ENCODE peak calls at places on chromosome 10, in nine cellular contexts. I, M, Y, N, F, G, O, P and E are unnamed samples.

GRCh38 chr10:31953080-31953479 is 24.4 kb upstream of the ARHGAP12 start:
- DNase-seq in I (no peak), M (no peak), Y (no peak), N (no peak), F (no peak), G (no peak), O (no peak), P (no peak), E (no peak)

GRCh38 chr10:3783313-3783689 is 1.7 kb downstream of the KLF6 start:
- DNase-seq in I (no peak), M (peak), Y (no peak), N (peak), F (peak), G (peak), O (peak), P (peak), E (peak)

GRCh38 chr10:102629661-102630614 is 14.3 kb upstream of the TRIM8 start:
- DNase-seq in I (peak), M (no peak), Y (no peak), N (no peak), F (peak), G (no peak), O (peak), P (no peak), E (peak)

GRCh38 chr10:77463967-77464745 is 173.5 kb downstream of the KCNMA1 start:
- DNase-seq in I (no peak), M (no peak), Y (no peak), N (no peak), F (no peak), G (no peak), O (peak), P (no peak), E (peak)

GRCh38 chr10:27388761-27389399 is 115.2 kb upstream of the RAB18 start:
- DNase-seq in I (no peak), M (no peak), Y (no peak), N (no peak), F (no peak), G (no peak), O (peak), P (no peak), E (peak)

GRCh38 chr10:24451325-24451820 is 242.4 kb downstream of the KIAA1217 start:
- DNase-seq in I (no peak), M (no peak), Y (no peak), N (no peak), F (no peak), G (no peak), O (no peak), P (no peak), E (no peak)

GRCh38 chr10:121484401-121484800 is 113.8 kb downstream of the FGFR2 start:
- DNase-seq in I (no peak), M (no peak), Y (no peak), N (no peak), F (no peak), G (no peak), O (no peak), P (no peak), E (no peak)

GRCh38 chr10:121926669-121927360 is 1.0 kb downstream of the ATE1 start:
- DNase-seq in I (peak), M (no peak), Y (no peak), N (no peak), F (no peak), G (no peak), O (no peak), P (no peak), E (peak)

GRCh38 chr10:133140417-133141143 is 19.4 kb upstream of the KNDC1 start:
- DNase-seq in I (no peak), M (no peak), Y (no peak), N (peak), F (peak), G (no peak), O (no peak), P (no peak), E (no peak)

GRCh38 chr10:119030421-119031250 is 1.1 kb downstream of the NANOS1 start:
- DNase-seq in I (peak), M (peak), Y (no peak), N (peak), F (no peak), G (peak), O (peak), P (peak), E (peak)

GRCh38 chr10:119025336-119025735 is 4.2 kb upstream of the NANOS1 start:
- DNase-seq in I (no peak), M (peak), Y (no peak), N (peak), F (peak), G (no peak), O (peak), P (peak), E (peak)

GRCh38 chr10:78981970-78982281 is 86.8 kb upstream of the ZMIZ1 start:
- DNase-seq in I (no peak), M (no peak), Y (no peak), N (no peak), F (no peak), G (no peak), O (no peak), P (no peak), E (no peak)

GRCh38 chr10:88949051-88949450 is 3.5 kb downstream of the ACTA2 start:
- DNase-seq in I (no peak), M (no peak), Y (no peak), N (no peak), F (no peak), G (no peak), O (no peak), P (no peak), E (no peak)
- H3K4me3 ChIP-seq in I (no peak), M (peak), Y (no peak), N (no peak), F (peak), G (no peak), O (no peak), P (peak), E (no peak)

DNA sequence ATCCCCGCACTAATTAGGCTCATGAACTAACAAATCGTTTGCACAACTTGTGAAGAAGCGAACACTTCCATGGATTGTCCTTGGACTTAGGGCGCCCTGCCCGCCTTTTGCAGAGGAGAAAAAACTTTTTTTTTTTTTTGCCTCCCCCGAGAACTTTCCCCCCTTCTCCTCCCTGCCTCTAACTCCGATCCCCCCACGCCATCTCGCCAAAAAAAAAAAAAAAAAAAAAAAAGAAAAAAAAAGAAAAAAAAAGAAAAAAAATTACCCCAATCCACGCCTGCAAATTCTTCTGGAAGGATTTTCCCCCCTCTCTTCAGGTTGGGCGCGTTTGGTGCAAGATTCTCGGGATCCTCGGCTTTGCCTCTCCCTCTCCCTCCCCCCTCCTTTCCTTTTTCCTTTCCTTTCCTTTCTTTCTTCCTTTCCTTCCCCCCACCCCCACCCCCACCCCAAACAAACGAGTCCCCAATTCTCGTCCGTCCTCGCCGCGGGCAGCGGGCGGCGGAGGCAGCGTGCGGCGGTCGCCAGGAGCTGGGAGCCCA is at the start of gene EMX2:
- DNase-seq in I (no peak), M (no peak), Y (no peak), N (no peak), F (no peak), G (no peak), O (no peak), P (no peak), E (no peak)
- H3K4me3 ChIP-seq in I (no peak), M (peak), Y (peak), N (peak), F (peak), G (no peak), O (peak), P (peak), E (no peak)

DNA sequence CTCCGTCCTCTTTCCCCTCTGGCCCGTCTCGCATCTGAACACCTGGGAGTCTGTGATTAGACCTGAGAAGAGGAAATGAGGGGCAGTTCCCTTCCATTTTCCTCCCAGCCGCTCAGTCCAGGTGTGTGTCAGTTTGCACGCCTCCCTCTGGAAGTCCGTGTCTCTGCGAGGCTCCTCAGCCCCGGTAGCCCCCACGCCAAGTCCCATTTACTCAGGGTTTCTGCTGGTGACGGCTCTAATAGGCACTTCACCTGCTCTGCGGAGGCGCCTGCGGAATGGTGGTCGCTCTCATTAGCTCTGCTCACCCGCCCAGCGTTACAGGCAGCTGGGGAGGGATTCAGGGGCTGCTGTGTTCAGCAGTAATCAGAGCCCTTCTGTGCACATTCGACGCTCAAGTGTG is 179.9 kb downstream of the MGMT start:
- DNase-seq in I (no peak), M (no peak), Y (no peak), N (no peak), F (no peak), G (no peak), O (no peak), P (no peak), E (no peak)
- H3K4me3 ChIP-seq in I (no peak), M (no peak), Y (no peak), N (no peak), F (no peak), G (no peak), O (no peak), P (no peak), E (no peak)

DNA sequence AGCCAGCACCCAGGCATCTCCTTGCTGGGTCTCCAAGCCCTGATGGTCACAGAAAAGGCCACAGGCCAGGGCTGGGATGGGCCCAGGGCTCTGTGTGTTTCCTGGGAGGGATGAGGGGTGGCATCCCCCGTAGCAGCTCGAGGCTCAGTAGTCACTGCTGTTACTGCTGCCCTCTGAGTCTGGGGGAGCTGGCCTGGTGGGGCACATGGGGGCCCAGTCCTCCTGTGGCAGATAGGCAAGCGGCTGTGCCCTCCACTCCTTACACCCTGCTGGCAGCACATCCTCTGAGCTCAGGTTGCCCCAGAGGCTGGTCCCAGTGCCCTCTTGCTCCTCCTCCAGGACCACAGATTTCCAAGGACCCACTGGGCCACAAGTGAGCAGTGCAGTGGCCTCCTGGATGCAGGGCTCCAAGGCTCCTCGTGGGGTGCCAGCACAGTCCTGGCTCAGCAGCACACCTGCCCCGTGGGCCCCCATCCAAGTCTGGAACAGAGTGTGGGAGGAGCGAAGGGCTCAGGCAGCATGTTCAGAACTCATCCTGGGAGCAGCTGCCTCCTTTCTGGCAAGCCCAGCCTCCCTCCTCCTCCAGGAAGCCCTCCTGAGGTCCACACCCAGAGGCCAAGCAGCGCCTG is 31.5 kb upstream of the TUBB8 start:
- DNase-seq in I (no peak), M (no peak), Y (no peak), N (peak), F (no peak), G (no peak), O (no peak), P (no peak), E (no peak)
- H3K4me3 ChIP-seq in I (no peak), M (no peak), Y (no peak), N (no peak), F (no peak), G (no peak), O (no peak), P (no peak), E (no peak)

GRCh38 chr10:73874267-73875138 is at the start of gene CAMK2G:
- DNase-seq in I (peak), M (peak), Y (no peak), N (peak), F (peak), G (peak), O (peak), P (peak), E (peak)

GRCh38 chr10:73873163-73873842 is 1.1 kb downstream of the CAMK2G start:
- DNase-seq in I (no peak), M (no peak), Y (no peak), N (no peak), F (no peak), G (no peak), O (no peak), P (no peak), E (no peak)

GRCh38 chr10:73873843-73874215 is 526 bp downstream of the CAMK2G start:
- DNase-seq in I (no peak), M (peak), Y (no peak), N (peak), F (no peak), G (no peak), O (no peak), P (no peak), E (no peak)

GRCh38 chr10:73871295-73871914 is 3.0 kb downstream of the CAMK2G start:
- DNase-seq in I (no peak), M (no peak), Y (no peak), N (no peak), F (no peak), G (no peak), O (no peak), P (no peak), E (no peak)

DNA sequence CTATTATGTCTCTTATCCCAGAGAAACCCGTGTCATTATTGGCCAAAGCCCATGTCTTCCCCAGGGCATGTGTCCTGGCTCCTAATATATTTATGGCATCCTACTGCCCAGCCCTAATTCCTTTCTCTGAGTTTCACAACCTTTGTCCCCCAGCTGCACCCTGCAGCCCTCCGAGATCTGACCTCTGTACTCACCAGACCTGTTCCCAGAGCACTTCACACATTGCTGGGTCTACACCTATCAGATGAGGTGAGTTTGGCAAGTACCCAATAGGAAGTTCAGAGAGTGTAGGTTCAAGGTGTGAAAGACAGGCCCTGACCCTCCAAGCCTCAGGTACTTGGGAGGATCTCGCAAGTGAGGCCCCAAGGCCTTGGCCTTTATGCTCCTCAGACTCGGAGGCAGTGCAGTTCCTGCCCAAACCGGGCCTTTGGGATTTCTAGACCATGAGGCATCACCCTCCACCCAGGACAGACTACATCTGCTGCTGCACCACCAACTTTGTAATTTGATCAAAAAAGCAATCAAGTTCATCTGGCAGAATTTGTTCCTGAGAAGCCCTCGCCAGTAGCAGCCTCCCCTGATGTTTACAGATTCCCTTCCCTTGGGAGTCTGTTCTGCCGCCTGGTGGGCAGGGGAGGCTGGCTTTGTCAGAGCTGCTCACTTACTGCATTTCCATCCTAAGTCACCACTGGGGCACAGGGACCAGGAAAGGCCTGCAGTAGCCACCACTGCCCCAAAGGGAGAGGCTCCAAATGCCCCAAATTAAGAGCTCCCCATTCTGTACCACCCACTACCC is 2.2 kb downstream of the CAMK2G start:
- DNase-seq in I (no peak), M (no peak), Y (no peak), N (no peak), F (peak), G (no peak), O (no peak), P (no peak), E (peak)
- H3K4me3 ChIP-seq in I (no peak), M (no peak), Y (no peak), N (no peak), F (peak), G (peak), O (no peak), P (peak), E (no peak)

GRCh38 chr10:327889-328809 is 192.9 kb downstream of the ZMYND11 start:
- DNase-seq in I (no peak), M (no peak), Y (no peak), N (no peak), F (no peak), G (no peak), O (peak), P (no peak), E (no peak)

GRCh38 chr10:326350-326749 is 191.1 kb downstream of the ZMYND11 start:
- DNase-seq in I (no peak), M (no peak), Y (no peak), N (no peak), F (no peak), G (no peak), O (no peak), P (no peak), E (no peak)

GRCh38 chr10:331186-331585 is 195.9 kb downstream of the ZMYND11 start:
- DNase-seq in I (no peak), M (no peak), Y (no peak), N (no peak), F (no peak), G (no peak), O (no peak), P (no peak), E (no peak)

GRCh38 chr10:326894-327635 is 191.8 kb downstream of the ZMYND11 start:
- DNase-seq in I (no peak), M (no peak), Y (no peak), N (no peak), F (no peak), G (no peak), O (no peak), P (no peak), E (no peak)

GRCh38 chr10:329361-330099 is 194.3 kb downstream of the ZMYND11 start:
- DNase-seq in I (no peak), M (peak), Y (peak), N (peak), F (peak), G (no peak), O (peak), P (peak), E (peak)
- H3K4me3 ChIP-seq in I (no peak), M (no peak), Y (peak), N (no peak), F (no peak), G (no peak), O (peak), P (peak), E (peak)